ENCODE peak calls at places on chromosome 20, in six cellular contexts. Q, N, M, V, J and B are unnamed samples. For H3K4me1, the result is how much of the 10 kb centered on the place peaks cover.

GRCh38 chr20:51985013-51985415 is 182.7 kb upstream of the SALL4 start:
- DNase-seq in Q (peak), N (no peak), M (no peak), V (no peak), J (peak), B (peak)

GRCh38 chr20:7272512-7272911 is 505.0 kb downstream of the BMP2 start:
- DNase-seq in Q (no peak), N (no peak), M (no peak), V (no peak), J (no peak), B (no peak)

GRCh38 chr20:10239954-10240353 is 21.3 kb downstream of the SNAP25 start:
- DNase-seq in Q (no peak), N (peak), M (no peak), V (no peak), J (peak), B (peak)

GRCh38 chr20:34368547-34368946 is 5.5 kb downstream of the ITCH start:
- DNase-seq in Q (no peak), N (no peak), M (no peak), V (no peak), J (no peak), B (peak)

GRCh38 chr20:13838664-13839063 is 53.8 kb downstream of the NDUFAF5 start:
- DNase-seq in Q (no peak), N (no peak), M (no peak), V (no peak), J (no peak), B (no peak)

GRCh38 chr20:10487354-10488115 is 52.4 kb downstream of the SLX4IP start:
- DNase-seq in Q (no peak), N (no peak), M (no peak), V (no peak), J (no peak), B (no peak)

GRCh38 chr20:45433316-45433715 is 17.4 kb downstream of the PIGT start:
- DNase-seq in Q (no peak), N (no peak), M (no peak), V (no peak), J (no peak), B (no peak)

GRCh38 chr20:54123587-54124180 is 50.1 kb downstream of the CYP24A1 start:
- DNase-seq in Q (no peak), N (no peak), M (no peak), V (peak), J (peak), B (peak)

GRCh38 chr20:63695419-63696310 is 787 bp upstream of the TNFRSF6B start:
- DNase-seq in Q (peak), N (no peak), M (no peak), V (no peak), J (no peak), B (no peak)

GRCh38 chr20:10513931-10514575 is 78.9 kb downstream of the SLX4IP start:
- DNase-seq in Q (no peak), N (no peak), M (no peak), V (no peak), J (no peak), B (no peak)

GRCh38 chr20:9112541-9113515 is 43.9 kb downstream of the PLCB4 start:
- DNase-seq in Q (no peak), N (no peak), M (no peak), V (no peak), J (no peak), B (no peak)

GRCh38 chr20:9578584-9578983 is 64.2 kb downstream of the LAMP5 start:
- DNase-seq in Q (no peak), N (no peak), M (no peak), V (no peak), J (no peak), B (no peak)

GRCh38 chr20:62652051-62652893 is 10.0 kb downstream of the SLCO4A1 start:
- DNase-seq in Q (peak), N (peak), M (peak), V (peak), J (peak), B (peak)
- TF ChIP-seq EP300 in Q (no peak), N (peak), M (peak), V (no peak), J (peak), B (no peak)

GRCh38 chr20:23971320-23971719 is 17.3 kb downstream of the GGTLC1 start:
- DNase-seq in Q (no peak), N (no peak), M (no peak), V (no peak), J (no peak), B (no peak)
- H3K4me2 ChIP-seq in Q (no peak), N (no peak), M (no peak), V (no peak), J (no peak), B (no peak)

GRCh38 chr20:31718952-31719643 is 3.6 kb downstream of the BCL2L1 start:
- DNase-seq in Q (no peak), N (peak), M (no peak), V (no peak), J (no peak), B (no peak)
- H3K4me1 ChIP-seq in Q (under half), N (under half), M (under half), V (under half), J (half or more), B (half or more)

DNA sequence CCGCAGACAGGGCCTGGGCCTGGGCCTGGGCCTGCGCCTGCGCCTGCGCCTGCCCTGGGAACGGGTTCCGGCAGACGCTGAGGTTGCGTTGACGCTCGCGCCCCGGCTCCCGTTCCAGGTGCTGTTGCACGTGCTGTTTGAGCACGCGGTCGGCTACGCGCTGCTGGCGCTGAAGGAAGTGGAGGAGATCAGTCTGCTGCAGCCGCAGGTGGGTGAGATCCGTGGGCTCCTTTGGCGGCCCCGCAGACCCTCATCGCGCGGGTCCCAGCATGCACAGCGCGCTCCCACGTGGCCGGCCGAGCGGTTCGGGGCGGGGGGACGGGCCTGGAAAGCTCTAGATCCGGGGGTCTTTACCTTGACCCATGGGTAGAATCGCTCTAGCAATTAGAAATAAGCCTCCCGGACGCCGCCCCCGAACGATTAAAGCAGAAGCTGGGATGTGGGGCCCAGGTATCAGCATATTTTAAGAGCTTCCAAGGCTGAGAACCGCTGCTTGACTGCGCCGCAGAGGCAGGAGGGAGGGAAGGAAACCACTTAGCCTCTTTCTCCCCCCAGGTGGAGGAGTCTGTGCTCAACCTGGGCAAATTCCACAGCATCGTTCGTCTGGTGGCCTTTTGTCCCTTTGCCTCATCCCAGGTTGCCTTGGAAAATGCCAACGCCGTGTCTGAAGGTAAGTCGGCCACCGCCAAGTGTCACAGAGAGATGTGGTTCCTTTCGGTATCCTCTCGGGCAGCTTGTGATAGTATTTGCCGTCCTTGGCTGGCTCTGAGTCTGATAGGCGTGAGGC is 485 bp downstream of the NOP56 start:
- DNase-seq in Q (peak), N (no peak), M (no peak), V (no peak), J (peak), B (no peak)
- TF ChIP-seq EP300 in Q (no peak), N (no peak), M (no peak), V (no peak), J (no peak), B (no peak)

GRCh38 chr20:22924949-22925612 is 110.0 kb upstream of the SSTR4 start:
- DNase-seq in Q (no peak), N (no peak), M (no peak), V (no peak), J (no peak), B (no peak)
- H3K4me2 ChIP-seq in Q (no peak), N (no peak), M (no peak), V (no peak), J (no peak), B (no peak)

DNA sequence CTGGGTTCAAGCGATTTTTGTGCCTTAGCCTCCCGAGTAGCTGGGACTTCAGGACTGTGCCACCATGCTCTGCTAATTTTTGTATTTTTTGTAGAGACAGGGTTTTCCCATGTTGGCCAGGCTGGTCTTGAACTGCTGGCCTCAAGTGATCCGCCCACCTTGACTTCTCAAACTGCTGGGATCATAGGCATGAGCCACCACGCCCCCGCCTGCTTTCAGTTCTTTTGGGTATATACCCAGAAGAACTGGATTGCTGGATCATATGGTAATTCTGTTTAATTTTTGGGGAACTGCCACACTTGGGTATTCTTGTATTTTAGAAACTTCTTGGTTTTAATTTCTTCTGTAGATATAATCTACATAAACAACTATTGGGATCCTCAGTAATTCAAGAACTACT is 17.0 kb downstream of the CDS2 start:
- DNase-seq in Q (no peak), N (no peak), M (no peak), V (no peak), J (no peak), B (no peak)
- H3K4me1 ChIP-seq in Q (under half), N (under half), M (under half), V (under half), J (half or more), B (under half)

DNA sequence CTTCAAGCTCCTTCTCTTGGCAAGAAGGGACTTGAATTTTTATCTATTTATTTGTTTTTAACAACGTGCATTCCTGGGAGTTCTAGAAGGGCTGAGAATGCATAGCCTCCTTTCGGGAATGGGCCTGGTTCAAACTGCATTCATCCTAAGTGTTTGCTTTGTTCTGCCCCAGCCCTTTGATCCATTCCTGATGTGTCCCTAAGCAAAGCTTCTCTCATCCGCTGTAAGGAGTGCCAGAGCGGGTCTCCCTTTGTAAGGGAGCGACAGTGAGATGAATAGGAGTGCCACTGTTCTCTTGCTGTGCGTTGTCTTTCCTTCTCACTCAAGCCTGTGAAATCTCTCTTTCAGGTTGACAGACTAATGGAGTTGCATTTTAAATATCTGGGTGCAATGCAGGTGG is 60.9 kb upstream of the VSTM2L start:
- DNase-seq in Q (no peak), N (no peak), M (no peak), V (no peak), J (no peak), B (no peak)
- TF ChIP-seq EP300 in Q (no peak), N (no peak), M (no peak), V (no peak), J (no peak), B (no peak)

GRCh38 chr20:23636908-23637281 is 860 bp downstream of the CST3 start:
- DNase-seq in Q (no peak), N (no peak), M (no peak), V (no peak), J (no peak), B (no peak)

GRCh38 chr20:23638309-23638708 is 554 bp upstream of the CST3 start:
- DNase-seq in Q (no peak), N (no peak), M (no peak), V (no peak), J (no peak), B (no peak)

GRCh38 chr20:23634985-23635767 is 2.6 kb downstream of the CST3 start:
- DNase-seq in Q (no peak), N (no peak), M (no peak), V (no peak), J (no peak), B (no peak)

GRCh38 chr20:23637282-23638221 is at the start of gene CST3:
- DNase-seq in Q (peak), N (peak), M (no peak), V (peak), J (peak), B (peak)

GRCh38 chr20:23636182-23636907 is 1.4 kb downstream of the CST3 start:
- DNase-seq in Q (no peak), N (no peak), M (no peak), V (no peak), J (no peak), B (no peak)
- H3K4me2 ChIP-seq in Q (peak), N (peak), M (peak), V (peak), J (peak), B (peak)

GRCh38 chr20:37986873-37987601 is 46.2 kb downstream of the TTI1 start:
- DNase-seq in Q (peak), N (no peak), M (no peak), V (no peak), J (peak), B (no peak)
- H3K4me1 ChIP-seq in Q (under half), N (under half), M (under half), V (under half), J (half or more), B (under half)